ENCODE peak calls at places on chromosomes 12 and 14, in six cellular contexts. M is ACHN, F is right cardiac atrium, O is NCI-H1105 treated with DMSO at 0.1 percent for 48 hours, V is right atrium auricular region, D is AG08395. S is an unnamed sample.
A peak's percentile ranks its signal among the peaks of the same experiment; 100 is the strongest.

GRCh38 chr14:68164723-68165122 is 345.1 kb downstream of the RAD51B start:
- DNase-seq in M (no peak), F (no peak), O (no peak), V (no peak), D (no peak), S (no peak)

GRCh38 chr14:56118611-56119181 is 485 bp downstream of the PELI2 start:
- DNase-seq in M (no peak), F (peak; percentile 79), O (no peak), V (no peak), D (peak; percentile 21), S (no peak)

GRCh38 chr12:96329018-96329417 is 71.2 kb downstream of the CDK17 start:
- DNase-seq in M (no peak), F (no peak), O (no peak), V (no peak), D (no peak), S (no peak)

GRCh38 chr12:96890331-96890730 is 16.7 kb upstream of the NEDD1 start:
- DNase-seq in M (no peak), F (no peak), O (no peak), V (no peak), D (no peak), S (no peak)

GRCh38 chr14:45364565-45364964 is 111.6 kb upstream of the MIS18BP1 start:
- DNase-seq in M (no peak), F (no peak), O (no peak), V (no peak), D (no peak), S (no peak)

GRCh38 chr14:94066089-94066676 is 14.8 kb downstream of the DDX24 start:
- DNase-seq in M (no peak), F (no peak), O (peak; percentile 7), V (no peak), D (no peak), S (no peak)

GRCh38 chr12:951166-951565 is 1.7 kb upstream of the RAD52 start:
- DNase-seq in M (no peak), F (no peak), O (no peak), V (no peak), D (no peak), S (no peak)

GRCh38 chr12:53530920-53531319 is 23.6 kb upstream of the NPFF start:
- DNase-seq in M (no peak), F (no peak), O (no peak), V (no peak), D (peak; percentile 40), S (no peak)

GRCh38 chr12:76636141-76636692 is 76.6 kb upstream of the OSBPL8 start:
- DNase-seq in M (peak; percentile 56), F (no peak), O (no peak), V (no peak), D (no peak), S (no peak)

GRCh38 chr12:96329545-96329944 is 70.7 kb downstream of the CDK17 start:
- DNase-seq in M (no peak), F (no peak), O (no peak), V (no peak), D (no peak), S (no peak)

GRCh38 chr12:1350055-1350933 is 244.1 kb downstream of the FBXL14 start:
- DNase-seq in M (peak; percentile 95), F (no peak), O (no peak), V (no peak), D (peak; percentile 84), S (no peak)

GRCh38 chr12:96047621-96048211 is 12.3 kb upstream of the LTA4H start:
- DNase-seq in M (peak; percentile 33), F (peak; percentile 50), O (peak; percentile 89), V (no peak), D (peak; percentile 55), S (no peak)

GRCh38 chr12:75170786-75171185 is 38.9 kb downstream of the KCNC2 start:
- DNase-seq in M (no peak), F (no peak), O (no peak), V (no peak), D (no peak), S (no peak)

GRCh38 chr14:104582005-104582404 is 2.4 kb downstream of the C14orf180 start:
- DNase-seq in M (no peak), F (peak; percentile 92), O (no peak), V (no peak), D (no peak), S (no peak)

GRCh38 chr12:107570721-107571120 is 114.9 kb upstream of the PWP1 start:
- DNase-seq in M (no peak), F (no peak), O (no peak), V (no peak), D (no peak), S (no peak)

GRCh38 chr14:68497016-68497415 is 295.9 kb downstream of the ZFP36L1 start:
- DNase-seq in M (no peak), F (no peak), O (no peak), V (no peak), D (no peak), S (no peak)

GRCh38 chr14:31190220-31190605 is 17.4 kb downstream of the HECTD1 start:
- DNase-seq in M (no peak), F (no peak), O (no peak), V (no peak), D (no peak), S (no peak)